ENCODE peak calls at places on chromosomes 16 and 17, in five cellular contexts. X is stomach, K is T-cell, O is iris pigment epithelial cell, H is CMK. Z is an unnamed sample.
A peak's percentile ranks its signal among the peaks of the same experiment; 100 is the strongest.

GRCh38 chr17:78176548-78177025 is 8.2 kb downstream of the SYNGR2 start:
- DNase-seq in X (peak; percentile 84), O (peak; percentile 43), K (peak; percentile 75), H (no peak), Z (peak; percentile 77)

GRCh38 chr17:77328823-77329740 is 188.3 kb downstream of the SEC14L1 start:
- DNase-seq in H (no peak), X (peak; percentile 23), O (no peak), K (no peak), Z (peak; percentile 13)

GRCh38 chr16:86574646-86575045 is 3.7 kb upstream of the FOXL1 start:
- DNase-seq in O (no peak), K (no peak), X (no peak), H (no peak), Z (no peak)

GRCh38 chr17:4947411-4948165 is 742 bp downstream of the PFN1 start:
- DNase-seq in O (peak; percentile 53), K (peak; percentile 51), X (peak; percentile 70), H (no peak), Z (peak; percentile 56)

GRCh38 chr16:50376997-50377396 is 8.2 kb upstream of the BRD7 start:
- DNase-seq in K (no peak), O (no peak), H (no peak), X (no peak), Z (no peak)

GRCh38 chr16:84909686-84910085 is 89.9 kb downstream of the CRISPLD2 start:
- DNase-seq in H (no peak), K (no peak), X (no peak), O (no peak), Z (no peak)

GRCh38 chr16:47731252-47731651 is 270.1 kb downstream of the PHKB start:
- DNase-seq in O (peak; percentile 98), X (no peak), K (no peak), H (no peak), Z (no peak)

GRCh38 chr17:11610999-11611566 is 12.8 kb downstream of the DNAH9 start:
- DNase-seq in K (no peak), H (no peak), X (no peak), O (no peak), Z (no peak)

GRCh38 chr17:42192189-42193126 is 1.8 kb downstream of the GHDC start:
- DNase-seq in K (no peak), H (no peak), O (no peak), X (no peak), Z (no peak)

GRCh38 chr17:40536731-40537171 is 28.5 kb downstream of the CCR7 start:
- DNase-seq in X (no peak), O (no peak), K (no peak), H (no peak), Z (no peak)

GRCh38 chr17:79365836-79366831 is 244.7 kb downstream of the RBFOX3 start:
- DNase-seq in K (no peak), X (no peak), H (no peak), O (no peak), Z (no peak)

GRCh38 chr17:46915596-46915995 is 7.4 kb upstream of the GOSR2 start:
- DNase-seq in K (no peak), H (no peak), X (no peak), O (no peak), Z (no peak)

GRCh38 chr16:51465026-51465425 is 314.0 kb upstream of the SALL1 start:
- DNase-seq in H (no peak), O (peak; percentile 24), X (no peak), K (no peak), Z (no peak)

GRCh38 chr17:30600830-30601494 is 123.8 kb downstream of the GOSR1 start:
- DNase-seq in X (no peak), H (no peak), O (peak; percentile 14), K (no peak), Z (peak; percentile 21)

GRCh38 chr17:81854974-81855774 is 5.2 kb downstream of the P4HB start:
- DNase-seq in H (no peak), K (no peak), O (no peak), X (peak; percentile 81), Z (no peak)

GRCh38 chr16:72066747-72067146 is 3.7 kb downstream of the HPR start:
- DNase-seq in O (peak; percentile 42), K (no peak), H (peak; percentile 11), X (no peak), Z (no peak)

GRCh38 chr17:50421308-50422031 is 4.5 kb upstream of the ACSF2 start:
- DNase-seq in H (no peak), K (no peak), O (peak; percentile 72), X (no peak), Z (no peak)

GRCh38 chr16:1143761-1144450 is 9.0 kb upstream of the CACNA1H start:
- DNase-seq in H (no peak), K (no peak), X (no peak), O (no peak), Z (no peak)

GRCh38 chr17:77875051-77875780 is 83.3 kb upstream of the TNRC6C start:
- DNase-seq in O (peak; percentile 56), X (no peak), H (no peak), K (no peak), Z (no peak)

GRCh38 chr16:49578435-49579024 is 204.9 kb downstream of the C16orf78 start:
- DNase-seq in K (no peak), X (no peak), H (no peak), O (no peak), Z (peak; percentile 28)

GRCh38 chr17:35879748-35880654 is at the start of gene CCL5:
- DNase-seq in K (peak; percentile 48), X (no peak), O (peak; percentile 56), H (no peak), Z (no peak)

GRCh38 chr17:9018731-9019130 is 2.6 kb upstream of the NTN1 start:
- DNase-seq in X (no peak), H (no peak), O (no peak), K (no peak), Z (no peak)

GRCh38 chr16:324451-325334 is 27.8 kb downstream of the AXIN1 start:
- DNase-seq in O (no peak), X (no peak), H (no peak), K (peak; percentile 85), Z (no peak)

GRCh38 chr17:75558666-75559530 is 28.7 kb upstream of the MYO15B start:
- DNase-seq in O (no peak), K (no peak), H (no peak), X (peak; percentile 59), Z (no peak)

GRCh38 chr17:13266596-13266995 is 248.8 kb upstream of the ELAC2 start:
- DNase-seq in K (no peak), H (no peak), X (no peak), O (peak; percentile 4), Z (no peak)

Z was measured in testis.